ENCODE peak calls at places on chromosomes 1 and 21, in six cellular contexts. L is K562, I is A549, S is endothelial cell of umbilical vein, D is HepG2, Z is H1. A is an unnamed sample.

GRCh38 chr1:156920233-156921052 is at the start of gene LRRC71:
- DNase-seq in L (peak), I (peak), S (peak), D (peak), Z (no peak), A (peak)

GRCh38 chr1:43267291-43267805 is 2.4 kb upstream of the TMEM125 start:
- DNase-seq in L (no peak), I (no peak), S (no peak), D (no peak), Z (no peak), A (no peak)

GRCh38 chr1:9087411-9087810 is 18.0 kb upstream of the SLC2A5 start:
- DNase-seq in L (no peak), I (no peak), S (no peak), D (no peak), Z (no peak), A (no peak)

GRCh38 chr1:162145966-162146696 is 76.6 kb downstream of the NOS1AP start:
- DNase-seq in L (no peak), I (no peak), S (no peak), D (no peak), Z (no peak), A (no peak)

GRCh38 chr1:172662464-172663109 is 3.7 kb downstream of the FASLG start:
- DNase-seq in L (peak), I (no peak), S (peak), D (no peak), Z (no peak), A (no peak)

GRCh38 chr1:71414229-71414628 is 333.4 kb upstream of the ZRANB2 start:
- DNase-seq in L (no peak), I (no peak), S (no peak), D (no peak), Z (no peak), A (no peak)

GRCh38 chr1:7594002-7594713 is 176.9 kb upstream of the VAMP3 start:
- DNase-seq in L (no peak), I (no peak), S (no peak), D (no peak), Z (no peak), A (no peak)

GRCh38 chr1:200738348-200738732 is 353 bp upstream of the CAMSAP2 start:
- DNase-seq in L (no peak), I (no peak), S (peak), D (no peak), Z (no peak), A (no peak)

GRCh38 chr1:196654271-196654670 is 2.4 kb downstream of the CFH start:
- DNase-seq in L (no peak), I (no peak), S (peak), D (no peak), Z (no peak), A (no peak)

GRCh38 chr1:186374313-186375151 is 521 bp downstream of the TPR start:
- DNase-seq in L (peak), I (peak), S (peak), D (peak), Z (no peak), A (no peak)

GRCh38 chr1:58896211-58897183 is 112.7 kb upstream of the JUN start:
- DNase-seq in L (peak), I (no peak), S (peak), D (no peak), Z (no peak), A (no peak)

GRCh38 chr1:58898739-58899580 is 115.1 kb upstream of the JUN start:
- DNase-seq in L (peak), I (no peak), S (peak), D (peak), Z (no peak), A (no peak)

GRCh38 chr1:58895082-58895481 is 111.2 kb upstream of the JUN start:
- DNase-seq in L (no peak), I (no peak), S (no peak), D (no peak), Z (no peak), A (no peak)

GRCh38 chr1:58893257-58893869 is 109.5 kb upstream of the JUN start:
- DNase-seq in L (peak), I (no peak), S (peak), D (no peak), Z (no peak), A (no peak)

GRCh38 chr1:58895559-58896135 is 111.8 kb upstream of the JUN start:
- DNase-seq in L (no peak), I (no peak), S (peak), D (no peak), Z (no peak), A (no peak)
- TF ChIP-seq JUN in L (no peak), I (no peak), S (no peak), D (no peak), Z (no peak), A (no peak)

GRCh38 chr21:20276377-20276776 is 721.8 kb upstream of the NCAM2 start:
- DNase-seq in L (no peak), I (no peak), S (no peak), D (no peak), Z (no peak), A (no peak)
- TF ChIP-seq MAX in L (no peak), I (no peak), S (no peak), D (no peak), Z (no peak), A (no peak)

GRCh38 chr1:236287356-236287755 is 5.6 kb upstream of the ERO1B start:
- DNase-seq in L (no peak), I (no peak), S (no peak), D (no peak), Z (no peak), A (no peak)

GRCh38 chr1:236287757-236288619 is 6.2 kb upstream of the ERO1B start:
- DNase-seq in L (peak), I (no peak), S (no peak), D (no peak), Z (peak), A (peak)

GRCh38 chr1:236292425-236292824 is 10.7 kb upstream of the ERO1B start:
- DNase-seq in L (no peak), I (no peak), S (no peak), D (no peak), Z (no peak), A (no peak)

GRCh38 chr1:236288620-236288976 is 6.8 kb upstream of the ERO1B start:
- DNase-seq in L (no peak), I (no peak), S (no peak), D (no peak), Z (no peak), A (no peak)

DNA sequence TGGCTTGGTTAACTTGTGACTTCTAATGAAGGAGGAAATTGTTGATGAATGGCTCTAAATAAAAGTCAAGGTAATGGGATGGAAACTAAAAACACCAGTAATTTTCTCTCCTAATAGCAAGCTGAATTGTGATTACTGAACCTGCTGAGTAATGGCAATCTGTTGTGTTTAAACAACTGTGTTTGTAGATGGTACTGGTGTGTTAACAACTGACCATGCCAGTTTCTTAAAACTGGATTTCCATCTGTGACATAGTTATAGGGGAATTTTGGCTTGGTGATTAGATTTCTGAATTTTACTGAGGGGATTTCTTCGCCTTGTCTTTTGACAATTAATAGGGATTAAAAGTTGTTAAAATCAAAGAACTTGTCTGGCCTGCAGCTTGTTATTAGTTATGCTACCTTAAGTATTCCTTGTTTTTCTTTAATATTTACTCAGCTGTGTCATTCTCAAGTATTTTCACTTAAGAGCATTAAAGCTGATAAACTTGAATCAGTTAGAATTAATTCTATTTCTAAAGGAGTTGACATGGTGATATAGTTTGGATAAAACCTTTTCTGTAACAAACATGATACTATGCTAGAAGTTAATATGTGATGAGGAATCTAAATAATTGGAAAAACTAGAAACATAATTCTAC is 7.9 kb upstream of the ERO1B start:
- DNase-seq in L (no peak), I (no peak), S (no peak), D (no peak), Z (no peak), A (no peak)
- TF ChIP-seq JUN in L (no peak), I (no peak), S (no peak), D (no peak), Z (no peak), A (no peak)

GRCh38 chr1:212179394-212180076 is 105.7 kb upstream of the PPP2R5A start:
- DNase-seq in L (peak), I (peak), S (no peak), D (no peak), Z (no peak), A (no peak)
- TF ChIP-seq MAX in L (no peak), I (no peak), S (no peak), D (no peak), Z (no peak), A (no peak)

GRCh38 chr1:207883660-207884245 is 27.2 kb downstream of the CD34 start:
- DNase-seq in L (no peak), I (no peak), S (no peak), D (no peak), Z (no peak), A (no peak)
- TF ChIP-seq JUN in L (no peak), I (no peak), S (no peak), D (no peak), Z (no peak), A (no peak)

DNA sequence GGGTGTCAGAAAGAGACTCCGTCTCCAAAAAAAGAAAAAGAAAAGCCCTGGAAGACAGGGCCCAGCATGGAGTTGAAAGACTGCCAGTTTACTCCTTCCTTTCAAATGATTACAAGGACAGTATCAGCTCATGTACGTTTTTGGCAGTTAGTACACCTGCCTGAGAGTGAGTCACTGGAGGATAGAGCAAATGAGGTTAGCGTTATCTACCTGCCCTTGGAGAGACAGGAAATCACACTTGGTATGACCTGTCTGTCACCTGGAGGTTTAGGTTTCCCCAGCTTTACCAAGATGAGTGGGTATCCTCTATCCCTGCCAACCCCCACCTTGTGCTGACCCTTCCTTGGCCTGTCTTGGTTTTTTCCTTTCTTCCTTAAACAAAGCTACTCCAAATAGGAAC is 96.8 kb upstream of the BMP8A start:
- DNase-seq in L (no peak), I (no peak), S (no peak), D (no peak), Z (no peak), A (no peak)
- TF ChIP-seq MAX in L (no peak), I (no peak), S (no peak), D (no peak), Z (no peak), A (no peak)

GRCh38 chr1:110280804-110281203 is 58.4 kb upstream of the RBM15 start:
- DNase-seq in L (no peak), I (no peak), S (no peak), D (no peak), Z (no peak), A (no peak)

GRCh38 chr1:110281363-110282290 is 57.5 kb upstream of the RBM15 start:
- DNase-seq in L (peak), I (no peak), S (no peak), D (no peak), Z (no peak), A (no peak)

GRCh38 chr1:110280126-110280525 is 59.1 kb upstream of the RBM15 start:
- DNase-seq in L (peak), I (no peak), S (no peak), D (no peak), Z (peak), A (no peak)

GRCh38 chr1:110283677-110284076 is 55.5 kb upstream of the RBM15 start:
- DNase-seq in L (no peak), I (no peak), S (no peak), D (no peak), Z (no peak), A (no peak)

DNA sequence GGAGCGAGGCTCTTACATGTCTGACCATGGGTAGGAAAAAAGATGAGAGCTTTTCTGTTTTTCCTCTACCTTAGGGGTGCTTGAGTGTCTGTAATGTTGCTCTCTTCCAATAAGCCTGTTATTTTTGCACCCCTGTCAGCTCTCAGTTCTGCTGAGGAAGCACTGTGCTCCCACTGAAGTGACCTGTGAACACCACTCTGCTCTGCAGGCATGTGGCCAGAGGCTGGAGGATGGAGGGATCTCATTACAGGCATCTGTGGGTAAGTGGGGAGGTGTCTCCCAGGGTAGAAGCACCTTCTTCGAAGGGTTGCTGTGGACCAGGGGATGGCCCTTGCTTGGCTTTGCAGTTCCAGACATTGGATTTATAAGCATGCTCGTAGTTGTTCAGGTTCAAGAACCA is 56.8 kb upstream of the RBM15 start:
- DNase-seq in L (no peak), I (no peak), S (no peak), D (no peak), Z (no peak), A (no peak)
- TF ChIP-seq JUN in L (no peak), I (no peak), S (no peak), D (no peak), Z (no peak), A (no peak)

DNA sequence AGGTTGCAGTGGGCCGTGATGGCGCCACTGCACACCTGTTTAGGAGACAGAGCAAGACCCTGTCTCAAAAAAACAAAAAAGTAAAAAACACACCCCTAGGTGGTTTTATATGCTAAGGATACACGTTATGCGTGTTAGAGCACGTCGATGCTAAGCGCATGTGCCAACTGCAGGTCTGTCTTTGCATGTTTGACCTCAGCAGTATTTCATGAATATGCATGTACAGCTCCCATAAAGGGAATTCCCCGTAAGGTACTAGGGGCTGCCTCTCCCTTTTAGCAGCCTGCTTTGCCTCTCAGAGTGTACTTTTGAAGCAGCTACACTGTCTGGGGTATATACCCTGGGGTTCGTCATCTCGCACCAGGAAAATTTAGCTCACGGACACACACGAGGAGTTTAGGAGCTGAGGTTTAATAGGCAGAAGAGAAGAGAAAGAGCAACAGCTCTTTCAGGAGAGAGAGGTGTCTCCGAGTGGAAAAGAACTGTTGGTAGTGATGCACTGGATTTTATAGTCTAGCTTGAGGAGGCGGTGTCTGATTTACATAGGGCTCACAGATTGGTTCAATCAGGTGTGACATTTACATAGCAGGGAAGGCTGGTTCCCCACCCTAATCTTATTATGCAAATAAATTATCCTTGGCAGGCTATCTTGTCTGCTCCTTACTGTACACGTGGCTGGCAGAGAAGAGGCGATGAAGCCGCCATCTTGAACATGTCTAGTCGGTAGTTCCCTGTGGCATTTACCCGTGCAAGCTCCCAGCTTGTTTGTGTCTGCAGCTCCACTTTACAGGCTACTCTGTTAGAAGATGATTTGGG is 4.2 kb upstream of the OTUD3 start:
- DNase-seq in L (peak), I (no peak), S (no peak), D (no peak), Z (no peak), A (no peak)
- TF ChIP-seq MAX in L (peak), I (no peak), S (no peak), D (no peak), Z (no peak), A (no peak)